ENCODE peak calls at places on chromosome X, in six cellular contexts. One of them, this sample, is unnamed.
A peak's percentile ranks its signal among the peaks of the same experiment; 100 is the strongest.

GRCh38 chrX:78024349-78025108 is 55.1 kb upstream of the PGAM4 start:
- DNase-seq in nephron progenitor cell: no peak
- DNase-seq in GM10248: peak; percentile 45
- DNase-seq in body of pancreas: peak; percentile 73
- DNase-seq in Calu3: peak; percentile 67
- DNase-seq in BJ: no peak
- DNase-seq in this sample: no peak

GRCh38 chrX:10756365-10756915 is 136.1 kb upstream of the MID1 start:
- DNase-seq in nephron progenitor cell: no peak
- DNase-seq in GM10248: no peak
- DNase-seq in body of pancreas: no peak
- DNase-seq in Calu3: peak; percentile 38
- DNase-seq in BJ: peak; percentile 49
- DNase-seq in this sample: peak; percentile 37

GRCh38 chrX:150763810-150764209 is 70.6 kb downstream of the MTMR1 start:
- DNase-seq in nephron progenitor cell: peak; percentile 26
- DNase-seq in GM10248: no peak
- DNase-seq in body of pancreas: no peak
- DNase-seq in Calu3: no peak
- DNase-seq in BJ: no peak
- DNase-seq in this sample: no peak

GRCh38 chrX:113305496-113305895 is 464.9 kb upstream of the AMOT start:
- DNase-seq in nephron progenitor cell: no peak
- DNase-seq in GM10248: no peak
- DNase-seq in body of pancreas: no peak
- DNase-seq in Calu3: no peak
- DNase-seq in BJ: peak; percentile 23
- DNase-seq in this sample: peak; percentile 39

GRCh38 chrX:30196322-30196721 is 19.0 kb upstream of the MAGEB2 start:
- DNase-seq in nephron progenitor cell: no peak
- DNase-seq in GM10248: no peak
- DNase-seq in body of pancreas: no peak
- DNase-seq in Calu3: no peak
- DNase-seq in BJ: no peak
- DNase-seq in this sample: no peak

GRCh38 chrX:120768254-120768653 is 107.4 kb downstream of the CT47B1 start:
- DNase-seq in nephron progenitor cell: no peak
- DNase-seq in GM10248: no peak
- DNase-seq in body of pancreas: no peak
- DNase-seq in Calu3: no peak
- DNase-seq in BJ: no peak
- DNase-seq in this sample: no peak

GRCh38 chrX:136754641-136755040 is 26.1 kb downstream of the ARHGEF6 start:
- DNase-seq in nephron progenitor cell: no peak
- DNase-seq in GM10248: no peak
- DNase-seq in body of pancreas: no peak
- DNase-seq in Calu3: no peak
- DNase-seq in BJ: no peak
- DNase-seq in this sample: no peak

GRCh38 chrX:107324493-107325310 is 118.3 kb downstream of the DNAAF6 start:
- DNase-seq in nephron progenitor cell: peak; percentile 90
- DNase-seq in GM10248: no peak
- DNase-seq in body of pancreas: no peak
- DNase-seq in Calu3: peak; percentile 18
- DNase-seq in BJ: no peak
- DNase-seq in this sample: no peak

GRCh38 chrX:120235284-120235683 is 15.3 kb upstream of the ZBTB33 start:
- DNase-seq in nephron progenitor cell: no peak
- DNase-seq in GM10248: no peak
- DNase-seq in body of pancreas: no peak
- DNase-seq in Calu3: no peak
- DNase-seq in BJ: no peak
- DNase-seq in this sample: no peak

GRCh38 chrX:133698298-133698697 is 283.0 kb upstream of the GPC4 start:
- DNase-seq in nephron progenitor cell: no peak
- DNase-seq in GM10248: no peak
- DNase-seq in body of pancreas: no peak
- DNase-seq in Calu3: peak; percentile 26
- DNase-seq in BJ: no peak
- DNase-seq in this sample: no peak

GRCh38 chrX:124217289-124218251 is 114.9 kb upstream of the TEX13D start:
- DNase-seq in nephron progenitor cell: peak; percentile 18
- DNase-seq in GM10248: peak; percentile 7
- DNase-seq in body of pancreas: no peak
- DNase-seq in Calu3: no peak
- DNase-seq in BJ: no peak
- DNase-seq in this sample: no peak

GRCh38 chrX:51876441-51876840 is 17.0 kb upstream of the MAGED1 start:
- DNase-seq in nephron progenitor cell: no peak
- DNase-seq in GM10248: no peak
- DNase-seq in body of pancreas: no peak
- DNase-seq in Calu3: no peak
- DNase-seq in BJ: no peak
- DNase-seq in this sample: no peak

GRCh38 chrX:24085133-24085532 is 30.4 kb downstream of the EIF2S3 start:
- DNase-seq in nephron progenitor cell: no peak
- DNase-seq in GM10248: no peak
- DNase-seq in body of pancreas: no peak
- DNase-seq in Calu3: no peak
- DNase-seq in BJ: no peak
- DNase-seq in this sample: no peak

GRCh38 chrX:24079405-24079804 is 24.6 kb downstream of the EIF2S3 start:
- DNase-seq in nephron progenitor cell: no peak
- DNase-seq in GM10248: no peak
- DNase-seq in body of pancreas: no peak
- DNase-seq in Calu3: no peak
- DNase-seq in BJ: no peak
- DNase-seq in this sample: no peak

GRCh38 chrX:24080670-24081069 is 25.9 kb downstream of the EIF2S3 start:
- DNase-seq in nephron progenitor cell: no peak
- DNase-seq in GM10248: peak; percentile 37
- DNase-seq in body of pancreas: no peak
- DNase-seq in Calu3: no peak
- DNase-seq in BJ: no peak
- DNase-seq in this sample: no peak

GRCh38 chrX:24082446-24082845 is 27.7 kb downstream of the EIF2S3 start:
- DNase-seq in nephron progenitor cell: no peak
- DNase-seq in GM10248: no peak
- DNase-seq in body of pancreas: no peak
- DNase-seq in Calu3: no peak
- DNase-seq in BJ: no peak
- DNase-seq in this sample: no peak

DNA sequence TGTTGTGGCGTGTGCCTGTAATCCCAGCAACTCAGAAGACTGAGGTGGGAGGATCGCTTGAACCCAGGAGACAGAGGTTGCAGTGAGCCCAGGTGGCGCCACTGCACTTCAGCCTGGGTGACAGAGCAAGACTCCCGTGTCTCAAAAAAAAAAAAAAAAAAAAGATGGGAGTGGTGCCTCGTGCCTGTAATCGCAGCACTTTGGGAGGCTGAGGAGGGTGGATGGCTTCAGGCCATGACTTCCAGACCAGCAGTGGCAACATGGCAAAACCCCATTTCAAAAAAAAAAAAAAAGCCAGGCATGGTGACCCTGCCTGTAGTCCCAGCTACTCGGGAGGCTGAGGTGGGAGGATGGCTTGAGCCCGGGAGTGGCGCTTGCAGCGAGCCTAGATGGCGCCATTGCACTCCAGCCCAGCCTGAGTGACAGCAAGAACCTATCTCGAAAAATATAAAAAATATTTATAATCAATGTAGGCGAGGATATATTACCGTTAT is 27.0 kb downstream of the EIF2S3 start:
- DNase-seq in nephron progenitor cell: peak; percentile 55
- DNase-seq in GM10248: no peak
- DNase-seq in body of pancreas: peak; percentile 64
- DNase-seq in Calu3: peak; percentile 77
- DNase-seq in BJ: no peak
- DNase-seq in this sample: peak; percentile 29
- TF ChIP-seq CTCF in nephron progenitor cell: no peak
- TF ChIP-seq CTCF in GM10248: peak; percentile 56
- TF ChIP-seq CTCF in body of pancreas: peak; percentile 17
- TF ChIP-seq CTCF in Calu3: no peak
- TF ChIP-seq CTCF in BJ: peak; percentile 55
- TF ChIP-seq CTCF in this sample: peak; percentile 57

DNA sequence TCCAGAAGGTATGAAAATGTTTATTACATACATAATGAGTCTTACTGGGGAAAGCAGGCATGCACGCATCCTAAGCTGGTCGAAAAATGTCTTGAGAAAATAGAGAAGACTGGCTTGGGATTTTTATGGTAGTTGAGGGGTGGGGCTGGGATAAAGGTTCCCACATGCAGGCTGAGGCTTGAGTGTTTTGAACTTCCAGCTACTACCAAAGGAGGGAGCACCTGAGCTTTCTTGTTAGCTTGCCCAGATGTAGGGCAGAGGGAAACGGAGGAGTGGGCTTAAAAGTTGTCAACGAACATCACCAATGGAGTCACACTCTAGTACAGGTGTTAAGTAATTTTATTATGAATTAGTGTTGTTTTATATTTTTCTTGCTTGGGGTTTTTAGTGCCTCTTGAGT is 39.6 kb upstream of the SRPX start:
- DNase-seq in nephron progenitor cell: peak; percentile 6
- DNase-seq in GM10248: peak; percentile 39
- DNase-seq in body of pancreas: peak; percentile 23
- DNase-seq in Calu3: peak; percentile 33
- DNase-seq in BJ: no peak
- DNase-seq in this sample: no peak
- TF ChIP-seq CTCF in nephron progenitor cell: peak; percentile 15
- TF ChIP-seq CTCF in GM10248: peak; percentile 38
- TF ChIP-seq CTCF in body of pancreas: no peak
- TF ChIP-seq CTCF in Calu3: peak; percentile 64
- TF ChIP-seq CTCF in BJ: peak; percentile 39
- TF ChIP-seq CTCF in this sample: peak; percentile 26

DNA sequence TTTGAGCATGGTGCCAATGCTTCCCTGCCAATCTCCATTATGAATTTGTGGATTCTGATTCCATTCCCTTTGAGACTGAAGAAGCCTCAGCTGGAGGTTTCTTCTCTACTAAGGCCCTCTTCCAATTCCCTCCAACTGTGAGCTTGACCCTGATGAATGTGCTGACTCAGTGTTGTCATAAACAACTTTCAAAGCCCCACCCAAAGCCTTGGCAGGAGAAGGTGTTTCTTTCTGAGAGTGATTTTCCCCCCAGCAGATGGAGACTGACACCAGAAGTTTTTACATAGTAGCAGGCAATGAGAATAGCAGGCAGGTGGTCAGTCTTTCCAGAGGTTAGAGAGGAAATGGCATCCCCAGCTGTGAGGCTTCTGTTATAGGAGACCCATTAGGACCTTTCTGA is 53.1 kb downstream of the OCRL start:
- DNase-seq in nephron progenitor cell: no peak
- DNase-seq in GM10248: no peak
- DNase-seq in body of pancreas: no peak
- DNase-seq in Calu3: no peak
- DNase-seq in BJ: no peak
- DNase-seq in this sample: peak; percentile 10
- TF ChIP-seq CTCF in nephron progenitor cell: no peak
- TF ChIP-seq CTCF in GM10248: no peak
- TF ChIP-seq CTCF in body of pancreas: no peak
- TF ChIP-seq CTCF in Calu3: no peak
- TF ChIP-seq CTCF in BJ: no peak
- TF ChIP-seq CTCF in this sample: no peak

DNA sequence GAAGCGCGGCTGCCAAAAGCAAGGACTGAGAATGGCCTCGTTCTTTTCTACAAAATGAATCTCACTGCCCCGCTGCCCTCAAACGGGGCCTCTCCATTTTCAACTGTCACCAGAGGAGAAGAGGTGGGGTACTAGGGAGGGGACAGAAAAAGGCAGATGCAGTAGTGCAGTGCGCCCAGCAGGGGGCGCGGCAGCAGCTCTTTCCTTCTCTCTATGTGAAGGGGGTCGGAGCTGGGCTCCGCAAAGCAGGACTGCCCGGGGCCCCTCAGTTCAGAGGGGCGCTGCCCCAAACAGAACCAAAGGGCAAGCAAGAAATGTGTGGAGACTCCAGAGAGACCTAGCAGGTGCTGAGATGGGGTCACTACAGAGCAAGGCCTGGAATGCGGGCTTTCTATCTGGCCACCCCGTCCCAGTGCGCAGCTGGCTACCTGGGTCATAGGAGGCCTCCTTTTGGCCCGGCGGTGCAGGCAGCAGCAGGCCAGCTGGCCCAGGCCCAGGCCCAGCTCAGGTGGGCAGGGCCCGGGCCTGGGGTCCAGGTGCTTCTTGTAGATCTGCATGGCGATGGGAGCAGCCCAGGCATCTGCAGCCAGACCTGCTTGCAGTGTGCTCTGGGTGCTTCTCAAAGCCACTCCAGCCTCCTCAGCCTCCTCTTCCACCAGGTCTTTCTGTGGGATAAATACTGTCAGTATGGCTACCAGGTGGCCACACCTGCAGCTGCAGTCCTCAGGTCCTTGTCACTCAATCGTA is 5.9 kb downstream of the IRAK1 start:
- DNase-seq in nephron progenitor cell: peak; percentile 60
- DNase-seq in GM10248: peak; percentile 67
- DNase-seq in body of pancreas: no peak
- DNase-seq in Calu3: peak; percentile 38
- DNase-seq in BJ: no peak
- DNase-seq in this sample: no peak
- TF ChIP-seq CTCF in nephron progenitor cell: peak; percentile 82
- TF ChIP-seq CTCF in GM10248: peak; percentile 71
- TF ChIP-seq CTCF in body of pancreas: peak; percentile 52
- TF ChIP-seq CTCF in Calu3: peak; percentile 95
- TF ChIP-seq CTCF in BJ: peak; percentile 81
- TF ChIP-seq CTCF in this sample: peak; percentile 88

GRCh38 chrX:75911716-75912115 is 126.7 kb upstream of the MAGEE2 start:
- DNase-seq in nephron progenitor cell: no peak
- DNase-seq in GM10248: no peak
- DNase-seq in body of pancreas: no peak
- DNase-seq in Calu3: no peak
- DNase-seq in BJ: no peak
- DNase-seq in this sample: no peak
- TF ChIP-seq CTCF in nephron progenitor cell: no peak
- TF ChIP-seq CTCF in GM10248: no peak
- TF ChIP-seq CTCF in body of pancreas: no peak
- TF ChIP-seq CTCF in Calu3: no peak
- TF ChIP-seq CTCF in BJ: no peak
- TF ChIP-seq CTCF in this sample: no peak